ENCODE peak calls at places on chromosomes 16 and 17, in four cellular contexts. X is lower lobe of right lung; F is dorsolateral prefrontal cortex; R is stimulated activated CD8-positive, alpha-beta memory T cell treated with anti-CD3 and anti-CD28 coated beads, Interleukin-4, amount 100 ng/mL, for 1 hour. L is an unnamed sample.

GRCh38 chr17:949623-950338 is 29.8 kb downstream of the NXN start:
- DNase-seq in X (no peak), R (no peak), F (no peak), L (peak)

GRCh38 chr17:16135461-16135860 is 79.9 kb downstream of the NCOR1 start:
- DNase-seq in X (no peak), F (no peak), R (no peak), L (no peak)

GRCh38 chr16:9119795-9120194 is 28.4 kb downstream of the HAPSTR1 start:
- DNase-seq in F (no peak), X (no peak), R (no peak), L (no peak)

GRCh38 chr17:34579017-34579946 is at the start of gene TMEM132E:
- DNase-seq in R (no peak), F (peak), X (peak), L (peak)

GRCh38 chr17:79624658-79625478 is 14.0 kb upstream of the RBFOX3 start:
- DNase-seq in R (no peak), X (peak), F (peak), L (peak)

GRCh38 chr16:20674684-20675487 is 22.6 kb downstream of the ACSM1 start:
- DNase-seq in F (no peak), X (no peak), R (no peak), L (no peak)

GRCh38 chr17:67785526-67785925 is 39.8 kb upstream of the BPTF start:
- DNase-seq in F (no peak), R (no peak), X (no peak), L (no peak)

GRCh38 chr17:77995146-77995852 is 36.8 kb downstream of the TNRC6C start:
- DNase-seq in X (no peak), R (no peak), F (no peak), L (no peak)

GRCh38 chr17:32502710-32503109 is 15.9 kb downstream of the CDK5R1 start:
- DNase-seq in X (no peak), F (no peak), R (no peak), L (no peak)

GRCh38 chr16:20812510-20812909 is 6.2 kb downstream of the REXO5 start:
- DNase-seq in X (no peak), R (no peak), F (no peak), L (no peak)

GRCh38 chr16:660459-661183 is 7.3 kb upstream of the RHOT2 start:
- DNase-seq in F (peak), R (peak), X (peak), L (peak)

GRCh38 chr16:23223368-23223767 is 40.8 kb downstream of the SCNN1G start:
- DNase-seq in R (no peak), F (no peak), X (no peak), L (peak)

GRCh38 chr16:55828680-55829079 is 4.2 kb downstream of the CES1 start:
- DNase-seq in R (no peak), X (no peak), F (no peak), L (no peak)

GRCh38 chr16:51971184-51971583 is 575.8 kb downstream of the TOX3 start:
- DNase-seq in R (no peak), X (no peak), F (no peak), L (peak)

GRCh38 chr16:27084296-27085065 is 17.8 kb downstream of the C16orf82 start:
- DNase-seq in X (no peak), F (no peak), R (no peak), L (no peak)

GRCh38 chr17:79018045-79018695 is 5.8 kb upstream of the C1QTNF1 start:
- DNase-seq in R (no peak), F (no peak), X (peak), L (no peak)

GRCh38 chr17:73628642-73629552 is 15.3 kb downstream of the SDK2 start:
- DNase-seq in R (no peak), X (no peak), F (no peak), L (no peak)

GRCh38 chr17:58556833-58557250 is 42.4 kb upstream of the MTMR4 start:
- DNase-seq in F (no peak), X (no peak), R (no peak), L (no peak)

GRCh38 chr17:12627177-12627629 is 38.5 kb upstream of the MYOCD start:
- DNase-seq in R (no peak), F (no peak), X (no peak), L (no peak)

GRCh38 chr17:59167571-59168001 is 12.0 kb downstream of the PRR11 start:
- DNase-seq in X (no peak), R (no peak), F (no peak), L (no peak)

L was measured in H9.